ENCODE peak calls at places on chromosomes 12 and 14, in six cellular contexts. D is left ventricle myocardium inferior, E is lower lobe of right lung, B is endodermal cell, W is pancreas, I is AG09309. T is an unnamed sample.
A peak's percentile ranks its signal among the peaks of the same experiment; 100 is the strongest.

GRCh38 chr12:88375960-88376305 is 204.3 kb downstream of the KITLG start:
- DNase-seq in I (no peak), D (no peak), B (no peak), E (no peak), W (no peak), T (no peak)

GRCh38 chr12:88775742-88776151 is 195.5 kb upstream of the KITLG start:
- DNase-seq in W (peak; percentile 53), E (no peak), I (no peak), D (no peak), B (no peak), T (no peak)

GRCh38 chr14:32202468-32202865 is 602 bp downstream of the RNU6-8 start:
- DNase-seq in D (no peak), W (no peak), I (no peak), B (peak; percentile 45), E (no peak), T (peak; percentile 42)

GRCh38 chr14:34147461-34147860 is 196.6 kb upstream of the EGLN3 start:
- DNase-seq in E (no peak), B (no peak), W (no peak), I (no peak), D (no peak), T (no peak)

GRCh38 chr12:26845057-26845666 is 12.2 kb upstream of the ITPR2 start:
- DNase-seq in D (peak; percentile 48), I (no peak), E (peak; percentile 63), W (peak; percentile 64), B (peak; percentile 91), T (peak; percentile 15)

GRCh38 chr12:113249546-113249945 is 28.3 kb downstream of the TPCN1 start:
- DNase-seq in D (no peak), I (no peak), B (no peak), W (no peak), E (no peak), T (no peak)

GRCh38 chr14:24086193-24086955 is 7.7 kb upstream of the PCK2 start:
- DNase-seq in D (no peak), B (no peak), I (no peak), W (no peak), E (no peak), T (no peak)

GRCh38 chr14:101980700-101981099 is 16.3 kb downstream of the DYNC1H1 start:
- DNase-seq in B (no peak), I (peak; percentile 98), W (peak; percentile 59), D (no peak), E (no peak), T (peak; percentile 87)

GRCh38 chr12:58884916-58885315 is 35.4 kb downstream of the LRIG3 start:
- DNase-seq in I (no peak), B (no peak), D (no peak), E (no peak), W (no peak), T (no peak)

GRCh38 chr14:88749139-88749538 is 43.6 kb downstream of the EML5 start:
- DNase-seq in E (no peak), W (no peak), B (no peak), D (no peak), I (no peak), T (no peak)

GRCh38 chr12:89575405-89575804 is 49.6 kb upstream of the POC1B start:
- DNase-seq in D (no peak), B (no peak), E (no peak), I (no peak), W (no peak), T (no peak)

GRCh38 chr14:96180004-96180403 is 24.6 kb upstream of the BDKRB2 start:
- DNase-seq in I (no peak), E (no peak), D (no peak), B (no peak), W (no peak), T (no peak)

GRCh38 chr14:90168425-90169105 is 87.8 kb upstream of the PSMC1 start:
- DNase-seq in B (no peak), E (no peak), I (peak; percentile 21), W (no peak), D (no peak), T (no peak)

GRCh38 chr12:100348657-100349454 is 8.0 kb upstream of the SLC17A8 start:
- DNase-seq in D (no peak), W (no peak), I (no peak), E (no peak), B (no peak), T (peak; percentile 5)

GRCh38 chr12:49026678-49027480 is 8.3 kb upstream of the PRKAG1 start:
- DNase-seq in D (no peak), W (no peak), B (no peak), I (no peak), E (no peak), T (no peak)

GRCh38 chr12:54413284-54414190 is 5.5 kb downstream of the ITGA5 start:
- DNase-seq in E (peak; percentile 83), W (no peak), D (peak; percentile 59), B (peak; percentile 51), I (no peak), T (no peak)

GRCh38 chr12:54415223-54415929 is 3.7 kb downstream of the ITGA5 start:
- DNase-seq in B (peak; percentile 45), E (no peak), W (no peak), D (no peak), I (no peak), T (no peak)

GRCh38 chr12:54412348-54412747 is 6.7 kb downstream of the ITGA5 start:
- DNase-seq in D (no peak), E (no peak), W (no peak), B (peak; percentile 44), I (no peak), T (no peak)

GRCh38 chr12:54412786-54413185 is 6.3 kb downstream of the ITGA5 start:
- DNase-seq in I (no peak), B (peak; percentile 46), E (no peak), D (no peak), W (no peak), T (no peak)

DNA sequence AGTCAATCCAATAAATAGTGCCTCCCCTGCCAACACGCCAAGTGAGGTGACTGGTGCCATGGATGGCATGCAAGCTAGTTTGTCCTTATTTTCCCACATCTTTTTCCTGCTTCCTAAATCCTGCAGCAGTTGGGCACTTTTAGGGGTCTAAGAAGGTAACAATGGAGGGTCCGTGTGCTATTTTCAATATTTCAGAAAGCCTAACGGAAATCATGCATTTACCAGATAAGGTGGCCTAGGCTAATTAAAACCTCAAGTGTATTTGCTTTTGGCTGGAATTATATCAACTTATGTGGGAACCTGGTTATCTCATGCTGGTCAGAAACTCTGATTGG is 4.9 kb downstream of the ITGA5 start:
- DNase-seq in B (no peak), W (no peak), I (no peak), D (no peak), E (no peak), T (no peak)
- H3K4me3 ChIP-seq in B (no peak overlapping the region), W (no peak overlapping the region), I (no peak overlapping the region), D (peak overlapping the region; percentile 76), E (peak overlapping the region; percentile 38), T (no peak overlapping the region)

DNA sequence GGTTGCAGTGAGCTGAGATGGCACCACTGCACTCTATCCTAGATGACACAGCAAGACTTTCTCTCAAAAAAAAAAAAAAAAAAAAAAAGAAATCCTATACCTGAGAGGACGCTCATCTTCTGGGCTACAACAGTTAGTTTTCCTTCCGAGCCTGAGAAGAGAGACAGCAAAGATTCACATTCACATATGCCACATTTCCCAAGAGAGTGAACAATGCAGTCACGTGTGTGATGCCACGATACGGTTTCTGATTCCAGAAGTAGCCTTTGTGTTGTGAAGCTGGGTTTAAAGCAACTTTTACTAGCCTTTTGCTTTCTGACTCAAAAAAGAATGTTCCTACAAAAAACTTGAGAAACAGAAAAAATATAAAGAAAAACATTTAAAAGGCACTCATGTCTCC is 19.5 kb downstream of the GCN1 start:
- DNase-seq in E (no peak), I (no peak), D (no peak), B (no peak), W (no peak), T (no peak)
- TF ChIP-seq CTCF in E (no peak), I (no peak), D (no peak), B (no peak), W (no peak), T (no peak)

GRCh38 chr12:124557518-124558223 is 9.7 kb downstream of the NCOR2 start:
- DNase-seq in I (no peak), D (no peak), B (peak; percentile 83), E (no peak), W (no peak), T (no peak)
- H3K4me3 ChIP-seq in I (no peak overlapping the region), D (no peak overlapping the region), B (no peak overlapping the region), E (no peak overlapping the region), W (no peak overlapping the region), T (no peak overlapping the region)

DNA sequence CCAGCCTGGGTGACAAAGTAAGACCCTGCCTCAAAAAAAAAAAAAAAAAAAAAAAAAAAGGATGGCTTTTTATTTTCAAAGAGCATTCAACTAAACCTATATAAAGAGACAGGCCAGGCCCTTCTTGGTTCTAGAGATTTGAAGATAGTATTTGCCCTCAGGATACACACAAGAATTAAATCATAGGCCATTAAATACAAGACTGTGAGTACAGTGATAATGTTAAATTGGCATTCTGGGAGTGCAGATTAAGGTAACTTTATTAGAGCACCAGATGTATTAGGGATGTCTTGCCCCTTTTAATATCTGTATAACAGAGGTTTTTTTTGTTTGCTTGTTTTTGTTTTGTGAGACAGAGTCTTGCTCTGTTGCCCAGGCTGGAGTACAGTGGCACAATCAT is 61.3 kb downstream of the ATF7IP start:
- DNase-seq in E (no peak), W (no peak), I (no peak), D (no peak), B (no peak), T (no peak)
- TF ChIP-seq CTCF in E (no peak), W (no peak), I (no peak), D (no peak), B (no peak), T (no peak)